ENCODE peak calls at places on chromosomes 2 and 18, in eight cellular contexts. E, S, N, W, C, F, P and D are unnamed samples.

GRCh38 chr18:48917579-48918101 is 33.1 kb downstream of the SMAD7 start:
- DNase-seq in E (no peak), S (peak; percentile 63), N (no peak), W (no peak), C (no peak), F (no peak), P (no peak), D (no peak)

GRCh38 chr2:38665854-38666577 is at the start of gene GALM:
- DNase-seq in E (peak; percentile 94), S (peak; percentile 87), N (peak; percentile 99), W (peak; percentile 83), C (peak; percentile 78), F (peak; percentile 81), P (peak; percentile 61), D (peak; percentile 94)

GRCh38 chr2:113202305-113203216 is 28.8 kb downstream of the PSD4 start:
- DNase-seq in E (no peak), S (peak; percentile 63), N (no peak), W (no peak), C (no peak), F (peak; percentile 74), P (no peak), D (no peak)

GRCh38 chr2:234363011-234363487 is 133.8 kb downstream of the ARL4C start:
- DNase-seq in E (peak; percentile 76), S (no peak), N (peak; percentile 83), W (no peak), C (no peak), F (peak; percentile 56), P (peak; percentile 28), D (peak; percentile 37)

GRCh38 chr2:161307676-161308075 is 549 bp upstream of the PSMD14 start:
- DNase-seq in E (no peak), S (no peak), N (no peak), W (no peak), C (no peak), F (no peak), P (no peak), D (no peak)

GRCh38 chr2:209817818-209818420 is 46.3 kb downstream of the UNC80 start:
- DNase-seq in E (no peak), S (no peak), N (no peak), W (no peak), C (no peak), F (no peak), P (no peak), D (no peak)

GRCh38 chr2:178452870-178453269 is 1.7 kb downstream of the PJVK start:
- DNase-seq in E (peak; percentile 9), S (no peak), N (no peak), W (no peak), C (no peak), F (no peak), P (no peak), D (no peak)

GRCh38 chr2:121810959-121811853 is 55.8 kb downstream of the TSN start:
- DNase-seq in E (peak; percentile 45), S (no peak), N (peak; percentile 69), W (peak; percentile 62), C (peak; percentile 55), F (no peak), P (peak; percentile 33), D (peak; percentile 75)

GRCh38 chr2:88692187-88692586 is 714 bp downstream of the RPIA start:
- DNase-seq in E (peak; percentile 2), S (peak; percentile 72), N (peak; percentile 32), W (no peak), C (peak; percentile 13), F (no peak), P (no peak), D (peak; percentile 16)

GRCh38 chr2:183070942-183071844 is 7.4 kb upstream of the DUSP19 start:
- DNase-seq in E (peak; percentile 30), S (peak; percentile 70), N (peak; percentile 67), W (peak; percentile 57), C (peak; percentile 40), F (no peak), P (no peak), D (peak; percentile 70)

GRCh38 chr2:99804969-99805368 is 315.2 kb upstream of the REV1 start:
- DNase-seq in E (no peak), S (no peak), N (no peak), W (no peak), C (no peak), F (no peak), P (no peak), D (no peak)

GRCh38 chr18:9321709-9322108 is 12.9 kb upstream of the TWSG1 start:
- DNase-seq in E (no peak), S (no peak), N (no peak), W (no peak), C (no peak), F (no peak), P (no peak), D (peak; percentile 30)

GRCh38 chr18:3179430-3180089 is 40.2 kb downstream of the MYOM1 start:
- DNase-seq in E (no peak), S (no peak), N (no peak), W (no peak), C (no peak), F (no peak), P (no peak), D (no peak)

GRCh38 chr2:105750735-105751134 is 6.0 kb downstream of the NCK2 start:
- DNase-seq in E (no peak), S (no peak), N (no peak), W (no peak), C (no peak), F (no peak), P (no peak), D (no peak)

GRCh38 chr2:145984541-145984940 is 1464.6 kb upstream of the ZEB2 start:
- DNase-seq in E (peak; percentile 93), S (no peak), N (peak; percentile 6), W (peak; percentile 55), C (no peak), F (peak; percentile 7), P (no peak), D (peak; percentile 87)

GRCh38 chr18:59200787-59201186 is 19.2 kb upstream of the GRP start:
- DNase-seq in E (no peak), S (no peak), N (no peak), W (no peak), C (no peak), F (no peak), P (no peak), D (peak; percentile 5)

GRCh38 chr2:201859886-201860285 is 53.5 kb downstream of the CDK15 start:
- DNase-seq in E (peak; percentile 86), S (no peak), N (no peak), W (no peak), C (no peak), F (no peak), P (no peak), D (no peak)

GRCh38 chr2:86366651-86367500 is 29.4 kb upstream of the REEP1 start:
- DNase-seq in E (no peak), S (no peak), N (no peak), W (no peak), C (no peak), F (no peak), P (no peak), D (no peak)

GRCh38 chr2:45611020-45611737 is at the start of gene SRBD1:
- DNase-seq in E (peak; percentile 94), S (peak; percentile 98), N (peak; percentile 95), W (peak; percentile 92), C (peak; percentile 96), F (peak; percentile 81), P (peak; percentile 88), D (peak; percentile 95)

GRCh38 chr2:24739355-24740025 is 53.7 kb downstream of the PTRHD1 start:
- DNase-seq in E (no peak), S (no peak), N (no peak), W (peak; percentile 55), C (no peak), F (no peak), P (no peak), D (peak; percentile 42)

GRCh38 chr2:65549262-65550036 is 117.0 kb upstream of the SPRED2 start:
- DNase-seq in E (no peak), S (no peak), N (no peak), W (no peak), C (no peak), F (no peak), P (no peak), D (no peak)

DNA sequence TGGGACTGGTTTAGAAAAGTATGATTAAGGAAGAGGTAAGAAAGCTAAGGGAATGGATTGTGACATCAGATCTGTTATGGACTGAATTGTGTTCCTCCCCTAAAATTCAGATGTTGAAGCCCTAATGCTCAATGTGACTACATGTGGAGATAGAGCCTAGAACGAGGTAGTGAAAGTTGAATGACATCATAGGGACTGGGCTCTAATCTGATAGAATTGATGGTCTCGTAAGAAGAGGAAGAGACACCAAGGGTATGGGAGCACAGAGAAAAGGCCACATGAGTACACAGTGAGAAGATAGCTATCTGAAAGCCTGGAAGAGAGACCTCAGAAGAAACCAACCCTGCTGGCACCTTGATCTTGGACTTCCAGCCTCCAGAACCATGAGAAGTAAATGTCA is 178.3 kb downstream of the TRIB2 start:
- DNase-seq in E (no peak), S (no peak), N (no peak), W (no peak), C (no peak), F (no peak), P (no peak), D (no peak)
- H3K4me3 ChIP-seq in E (no peak overlapping the region), S (no peak overlapping the region), N (no peak overlapping the region), W (no peak overlapping the region), C (no peak overlapping the region), F (no peak overlapping the region), P (no peak overlapping the region), D (no peak overlapping the region)

GRCh38 chr2:223957092-223957851 is at the start of gene MRPL44:
- DNase-seq in E (peak; percentile 91), S (peak; percentile 98), N (peak; percentile 88), W (peak; percentile 94), C (peak; percentile 97), F (peak; percentile 60), P (peak; percentile 76), D (peak; percentile 97)
- TF ChIP-seq CTCF in E (no peak), S (no peak), N (peak; percentile 44), W (no peak), C (peak; percentile 5), F (no peak), P (no peak), D (no peak)

GRCh38 chr18:13641551-13642439 is 84.6 kb downstream of the FAM210A start:
- DNase-seq in E (no peak), S (no peak), N (no peak), W (no peak), C (peak; percentile 64), F (no peak), P (no peak), D (peak; percentile 9)
- H3K4me3 ChIP-seq in E (peak overlapping the region; percentile 20), S (peak overlapping the region; percentile 40), N (no peak overlapping the region), W (peak overlapping the region; percentile 42), C (peak overlapping the region; percentile 45), F (peak overlapping the region; percentile 28), P (no peak overlapping the region), D (peak overlapping the region; percentile 35)

GRCh38 chr2:98487101-98487805 is 42.6 kb downstream of the INPP4A start:
- DNase-seq in E (no peak), S (no peak), N (no peak), W (no peak), C (no peak), F (no peak), P (no peak), D (no peak)

GRCh38 chr2:98489971-98490962 is 45.6 kb downstream of the INPP4A start:
- DNase-seq in E (no peak), S (no peak), N (no peak), W (no peak), C (no peak), F (no peak), P (no peak), D (no peak)

GRCh38 chr2:98487806-98488189 is 43.1 kb downstream of the INPP4A start:
- DNase-seq in E (no peak), S (no peak), N (peak; percentile 66), W (peak; percentile 53), C (no peak), F (no peak), P (peak; percentile 20), D (peak; percentile 59)

GRCh38 chr2:98486374-98486981 is 41.8 kb downstream of the INPP4A start:
- DNase-seq in E (no peak), S (no peak), N (no peak), W (no peak), C (no peak), F (no peak), P (no peak), D (no peak)

GRCh38 chr2:98488252-98488651 is 43.6 kb downstream of the INPP4A start:
- DNase-seq in E (no peak), S (no peak), N (no peak), W (no peak), C (no peak), F (no peak), P (no peak), D (no peak)
- TF ChIP-seq CTCF in E (no peak), S (no peak), N (no peak), W (no peak), C (no peak), F (no peak), P (peak; percentile 40), D (no peak)